ENCODE peak calls at places on chromosome 17, in six cellular contexts. One of them, this sample, is unnamed.
A peak's percentile ranks its signal among the peaks of the same experiment; 100 is the strongest.

GRCh38 chr17:2542056-2542455 is 30.4 kb upstream of the METTL16 start:
- DNase-seq in CD8-positive, alpha-beta T cell: no peak
- DNase-seq in stimulated activated CD4-positive, alpha-beta T cell treated with anti-CD3 and anti-CD28 coated beads, Interleukin-4, amount 100 ng/mL, for 4 hours: no peak
- DNase-seq in effector memory CD4-positive, alpha-beta T cell: no peak
- DNase-seq in choroid plexus epithelial cell: no peak
- DNase-seq in hepatic stellate cell: no peak
- DNase-seq in this sample: no peak

GRCh38 chr17:4386406-4386805 is 19.9 kb upstream of the UBE2G1 start:
- DNase-seq in stimulated activated CD4-positive, alpha-beta T cell treated with anti-CD3 and anti-CD28 coated beads, Interleukin-4, amount 100 ng/mL, for 4 hours: no peak
- DNase-seq in choroid plexus epithelial cell: no peak
- DNase-seq in hepatic stellate cell: no peak
- DNase-seq in effector memory CD4-positive, alpha-beta T cell: no peak
- DNase-seq in CD8-positive, alpha-beta T cell: no peak
- DNase-seq in this sample: no peak

GRCh38 chr17:32496348-32497078 is 9.7 kb downstream of the CDK5R1 start:
- DNase-seq in hepatic stellate cell: peak; percentile 94
- DNase-seq in stimulated activated CD4-positive, alpha-beta T cell treated with anti-CD3 and anti-CD28 coated beads, Interleukin-4, amount 100 ng/mL, for 4 hours: no peak
- DNase-seq in choroid plexus epithelial cell: peak; percentile 67
- DNase-seq in effector memory CD4-positive, alpha-beta T cell: no peak
- DNase-seq in CD8-positive, alpha-beta T cell: no peak
- DNase-seq in this sample: peak; percentile 43

GRCh38 chr17:50604470-50604869 is 30.2 kb upstream of the ABCC3 start:
- DNase-seq in effector memory CD4-positive, alpha-beta T cell: no peak
- DNase-seq in hepatic stellate cell: peak; percentile 62
- DNase-seq in CD8-positive, alpha-beta T cell: no peak
- DNase-seq in choroid plexus epithelial cell: peak; percentile 46
- DNase-seq in stimulated activated CD4-positive, alpha-beta T cell treated with anti-CD3 and anti-CD28 coated beads, Interleukin-4, amount 100 ng/mL, for 4 hours: no peak
- DNase-seq in this sample: peak; percentile 69

GRCh38 chr17:62085511-62086408 is 20.7 kb upstream of the MED13 start:
- DNase-seq in hepatic stellate cell: no peak
- DNase-seq in stimulated activated CD4-positive, alpha-beta T cell treated with anti-CD3 and anti-CD28 coated beads, Interleukin-4, amount 100 ng/mL, for 4 hours: no peak
- DNase-seq in effector memory CD4-positive, alpha-beta T cell: no peak
- DNase-seq in choroid plexus epithelial cell: no peak
- DNase-seq in CD8-positive, alpha-beta T cell: no peak
- DNase-seq in this sample: no peak

GRCh38 chr17:80068301-80069160 is 32.1 kb downstream of the CCDC40 start:
- DNase-seq in hepatic stellate cell: peak; percentile 77
- DNase-seq in CD8-positive, alpha-beta T cell: no peak
- DNase-seq in effector memory CD4-positive, alpha-beta T cell: no peak
- DNase-seq in stimulated activated CD4-positive, alpha-beta T cell treated with anti-CD3 and anti-CD28 coated beads, Interleukin-4, amount 100 ng/mL, for 4 hours: no peak
- DNase-seq in choroid plexus epithelial cell: peak; percentile 86
- DNase-seq in this sample: peak; percentile 79

GRCh38 chr17:1047177-1047885 is 50.4 kb downstream of the TIMM22 start:
- DNase-seq in effector memory CD4-positive, alpha-beta T cell: no peak
- DNase-seq in CD8-positive, alpha-beta T cell: no peak
- DNase-seq in hepatic stellate cell: peak; percentile 74
- DNase-seq in stimulated activated CD4-positive, alpha-beta T cell treated with anti-CD3 and anti-CD28 coated beads, Interleukin-4, amount 100 ng/mL, for 4 hours: no peak
- DNase-seq in choroid plexus epithelial cell: peak; percentile 24
- DNase-seq in this sample: peak; percentile 73

GRCh38 chr17:70327723-70328122 is 158.4 kb downstream of the KCNJ2 start:
- DNase-seq in CD8-positive, alpha-beta T cell: no peak
- DNase-seq in choroid plexus epithelial cell: no peak
- DNase-seq in effector memory CD4-positive, alpha-beta T cell: no peak
- DNase-seq in stimulated activated CD4-positive, alpha-beta T cell treated with anti-CD3 and anti-CD28 coated beads, Interleukin-4, amount 100 ng/mL, for 4 hours: no peak
- DNase-seq in hepatic stellate cell: no peak
- DNase-seq in this sample: no peak

GRCh38 chr17:9467518-9467917 is 108.1 kb downstream of the STX8 start:
- DNase-seq in stimulated activated CD4-positive, alpha-beta T cell treated with anti-CD3 and anti-CD28 coated beads, Interleukin-4, amount 100 ng/mL, for 4 hours: no peak
- DNase-seq in hepatic stellate cell: no peak
- DNase-seq in choroid plexus epithelial cell: no peak
- DNase-seq in effector memory CD4-positive, alpha-beta T cell: no peak
- DNase-seq in CD8-positive, alpha-beta T cell: no peak
- DNase-seq in this sample: no peak

GRCh38 chr17:39563476-39563875 is 44.2 kb downstream of the NEUROD2 start:
- DNase-seq in choroid plexus epithelial cell: no peak
- DNase-seq in CD8-positive, alpha-beta T cell: no peak
- DNase-seq in stimulated activated CD4-positive, alpha-beta T cell treated with anti-CD3 and anti-CD28 coated beads, Interleukin-4, amount 100 ng/mL, for 4 hours: no peak
- DNase-seq in hepatic stellate cell: no peak
- DNase-seq in effector memory CD4-positive, alpha-beta T cell: no peak
- DNase-seq in this sample: no peak

This sample was measured in AG08396.